ENCODE peak calls at places on chromosomes 16 and 17, in eight cellular contexts. Z is NCI-H2081; R is midbrain; C is activated CD4-positive, alpha-beta T cell treated with anti-CD3 and anti-CD28 coated beads, Interleukin-2, amount 50 U/mL, for 1 hour; B is effector CD4-positive, alpha-beta T cell; I is NCI-H460; E is T47D; M is bronchial epithelial cell. G is an unnamed sample.
A peak's percentile ranks its signal among the peaks of the same experiment; 100 is the strongest.

GRCh38 chr17:71503710-71504471 is 616.9 kb upstream of the SOX9 start:
- DNase-seq in Z (no peak), R (no peak), C (no peak), B (no peak), I (no peak), E (no peak), M (no peak), G (no peak)

GRCh38 chr17:81309140-81309858 is 14.2 kb upstream of the SLC38A10 start:
- DNase-seq in Z (no peak), R (peak; percentile 30), C (peak; percentile 21), B (no peak), I (peak; percentile 91), E (peak; percentile 97), M (no peak), G (peak; percentile 57)

GRCh38 chr17:73099504-73099903 is 7.0 kb upstream of the SLC39A11 start:
- DNase-seq in Z (peak; percentile 69), R (no peak), C (no peak), B (no peak), I (no peak), E (no peak), M (no peak), G (no peak)

GRCh38 chr17:31752570-31752969 is 106.5 kb downstream of the COPRS start:
- DNase-seq in Z (no peak), R (no peak), C (no peak), B (no peak), I (no peak), E (no peak), M (no peak), G (no peak)

GRCh38 chr17:45019177-45019711 is 32.2 kb downstream of the DCAKD start:
- DNase-seq in Z (peak; percentile 51), R (peak; percentile 40), C (peak; percentile 20), B (no peak), I (peak; percentile 48), E (peak; percentile 77), M (no peak), G (no peak)

GRCh38 chr17:57927048-57927723 is 28.0 kb downstream of the CUEDC1 start:
- DNase-seq in Z (peak; percentile 94), R (peak; percentile 79), C (no peak), B (no peak), I (no peak), E (peak; percentile 90), M (no peak), G (peak; percentile 81)

GRCh38 chr16:48295493-48296281 is 48.3 kb upstream of the ABCC11 start:
- DNase-seq in Z (no peak), R (no peak), C (no peak), B (no peak), I (no peak), E (peak; percentile 60), M (peak; percentile 90), G (no peak)

GRCh38 chr17:19461139-19461538 is 50.1 kb downstream of the RNF112 start:
- DNase-seq in Z (no peak), R (peak; percentile 46), C (no peak), B (no peak), I (no peak), E (no peak), M (no peak), G (no peak)

GRCh38 chr16:58692450-58692849 is 7.9 kb upstream of the SLC38A7 start:
- DNase-seq in Z (no peak), R (no peak), C (no peak), B (no peak), I (no peak), E (no peak), M (no peak), G (no peak)

GRCh38 chr16:80971814-80972213 is 34.9 kb downstream of the CMC2 start:
- DNase-seq in Z (no peak), R (no peak), C (no peak), B (no peak), I (no peak), E (no peak), M (no peak), G (no peak)

GRCh38 chr17:76179496-76180467 is 38.7 kb upstream of the FOXJ1 start:
- DNase-seq in Z (no peak), R (no peak), C (no peak), B (peak; percentile 16), I (peak; percentile 37), E (peak; percentile 57), M (peak; percentile 19), G (no peak)

GRCh38 chr17:80317706-80317980 is 57.0 kb downstream of the RNF213 start:
- DNase-seq in Z (no peak), R (no peak), C (no peak), B (no peak), I (no peak), E (no peak), M (no peak), G (no peak)

GRCh38 chr16:19446300-19446846 is 28.7 kb downstream of the TMC5 start:
- DNase-seq in Z (no peak), R (no peak), C (no peak), B (no peak), I (no peak), E (peak; percentile 59), M (no peak), G (no peak)

GRCh38 chr16:10950393-10950792 is 6.0 kb downstream of the CLEC16A start:
- DNase-seq in Z (no peak), R (no peak), C (no peak), B (no peak), I (no peak), E (peak; percentile 40), M (peak; percentile 72), G (no peak)

GRCh38 chr17:64327201-64327930 is 63.3 kb downstream of the PECAM1 start:
- DNase-seq in Z (peak; percentile 33), R (no peak), C (no peak), B (no peak), I (no peak), E (peak; percentile 35), M (no peak), G (peak; percentile 47)

GRCh38 chr17:66540131-66540781 is 237.8 kb downstream of the PRKCA start:
- DNase-seq in Z (no peak), R (peak; percentile 95), C (no peak), B (no peak), I (no peak), E (no peak), M (no peak), G (peak; percentile 70)

GRCh38 chr17:35166526-35166925 is 18.9 kb downstream of the UNC45B start:
- DNase-seq in Z (no peak), R (no peak), C (no peak), B (no peak), I (no peak), E (no peak), M (no peak), G (no peak)

GRCh38 chr16:70696952-70697600 is 11.2 kb upstream of the MTSS2 start:
- DNase-seq in Z (no peak), R (no peak), C (no peak), B (no peak), I (no peak), E (peak; percentile 89), M (peak; percentile 48), G (no peak)

GRCh38 chr16:35689764-35690163 is 2230.4 kb downstream of the TP53TG3F start:
- DNase-seq in Z (no peak), R (no peak), C (no peak), B (no peak), I (no peak), E (no peak), M (no peak), G (no peak)

GRCh38 chr17:2023256-2023655 is 1.9 kb downstream of the RTN4RL1 start:
- DNase-seq in Z (no peak), R (no peak), C (no peak), B (no peak), I (no peak), E (no peak), M (no peak), G (no peak)

GRCh38 chr16:31179747-31180458 is at the start of gene FUS:
- DNase-seq in Z (peak; percentile 80), R (peak; percentile 94), C (peak; percentile 91), B (peak; percentile 92), I (peak; percentile 87), E (peak; percentile 91), M (peak; percentile 51), G (peak; percentile 47)

GRCh38 chr16:11249233-11250061 is 6.6 kb downstream of the SOCS1 start:
- DNase-seq in Z (no peak), R (no peak), C (no peak), B (no peak), I (no peak), E (no peak), M (no peak), G (no peak)